ENCODE peak calls at places on chromosomes 7 and 10, in five cellular contexts. One of them, this sample, is unnamed.
A peak's percentile ranks its signal among the peaks of the same experiment; 100 is the strongest.

GRCh38 chr10:48509974-48510692 is 94.7 kb downstream of the ARHGAP22 start:
- DNase-seq in H7: peak; percentile 78
- DNase-seq in H9: peak; percentile 38
- DNase-seq in neuronal stem cell: no peak
- DNase-seq in activated naive CD8-positive, alpha-beta T cell treated with anti-CD3 and anti-CD28 coated beads, Interleukin-2, amount 50 U/mL, for 24 hours: no peak
- DNase-seq in this sample: peak; percentile 52

GRCh38 chr7:107998150-107998549 is 4.8 kb downstream of the LAMB1 start:
- DNase-seq in H7: no peak
- DNase-seq in H9: no peak
- DNase-seq in neuronal stem cell: no peak
- DNase-seq in activated naive CD8-positive, alpha-beta T cell treated with anti-CD3 and anti-CD28 coated beads, Interleukin-2, amount 50 U/mL, for 24 hours: no peak
- DNase-seq in this sample: no peak

GRCh38 chr7:96870934-96871333 is 134.4 kb upstream of the DLX6 start:
- DNase-seq in H7: no peak
- DNase-seq in H9: no peak
- DNase-seq in neuronal stem cell: no peak
- DNase-seq in activated naive CD8-positive, alpha-beta T cell treated with anti-CD3 and anti-CD28 coated beads, Interleukin-2, amount 50 U/mL, for 24 hours: no peak
- DNase-seq in this sample: peak; percentile 9

GRCh38 chr7:74063223-74063641 is 20.4 kb upstream of the LIMK1 start:
- DNase-seq in H7: peak; percentile 53
- DNase-seq in H9: peak; percentile 38
- DNase-seq in neuronal stem cell: no peak
- DNase-seq in activated naive CD8-positive, alpha-beta T cell treated with anti-CD3 and anti-CD28 coated beads, Interleukin-2, amount 50 U/mL, for 24 hours: no peak
- DNase-seq in this sample: peak; percentile 52

GRCh38 chr10:50963063-50963462 is 77.6 kb upstream of the A1CF start:
- DNase-seq in H7: no peak
- DNase-seq in H9: no peak
- DNase-seq in neuronal stem cell: no peak
- DNase-seq in activated naive CD8-positive, alpha-beta T cell treated with anti-CD3 and anti-CD28 coated beads, Interleukin-2, amount 50 U/mL, for 24 hours: no peak
- DNase-seq in this sample: no peak

GRCh38 chr7:132575987-132576722 is at the start of gene PLXNA4:
- DNase-seq in H7: peak; percentile 75
- DNase-seq in H9: no peak
- DNase-seq in neuronal stem cell: no peak
- DNase-seq in activated naive CD8-positive, alpha-beta T cell treated with anti-CD3 and anti-CD28 coated beads, Interleukin-2, amount 50 U/mL, for 24 hours: no peak
- DNase-seq in this sample: peak; percentile 24

GRCh38 chr7:67301667-67302066 is 305.0 kb downstream of the TYW1 start:
- DNase-seq in H7: no peak
- DNase-seq in H9: no peak
- DNase-seq in neuronal stem cell: no peak
- DNase-seq in activated naive CD8-positive, alpha-beta T cell treated with anti-CD3 and anti-CD28 coated beads, Interleukin-2, amount 50 U/mL, for 24 hours: no peak
- DNase-seq in this sample: no peak

GRCh38 chr10:31274310-31274709 is 44.7 kb upstream of the ZEB1 start:
- DNase-seq in H7: no peak
- DNase-seq in H9: no peak
- DNase-seq in neuronal stem cell: no peak
- DNase-seq in activated naive CD8-positive, alpha-beta T cell treated with anti-CD3 and anti-CD28 coated beads, Interleukin-2, amount 50 U/mL, for 24 hours: no peak
- DNase-seq in this sample: no peak

GRCh38 chr10:70542565-70542938 is 60.0 kb downstream of the PRF1 start:
- DNase-seq in H7: no peak
- DNase-seq in H9: no peak
- DNase-seq in neuronal stem cell: no peak
- DNase-seq in activated naive CD8-positive, alpha-beta T cell treated with anti-CD3 and anti-CD28 coated beads, Interleukin-2, amount 50 U/mL, for 24 hours: no peak
- DNase-seq in this sample: no peak

GRCh38 chr10:3981300-3981699 is 196.3 kb upstream of the KLF6 start:
- DNase-seq in H7: no peak
- DNase-seq in H9: no peak
- DNase-seq in neuronal stem cell: peak; percentile 27
- DNase-seq in activated naive CD8-positive, alpha-beta T cell treated with anti-CD3 and anti-CD28 coated beads, Interleukin-2, amount 50 U/mL, for 24 hours: no peak
- DNase-seq in this sample: no peak

GRCh38 chr7:133290041-133290440 is 37.2 kb downstream of the EXOC4 start:
- DNase-seq in H7: no peak
- DNase-seq in H9: no peak
- DNase-seq in neuronal stem cell: no peak
- DNase-seq in activated naive CD8-positive, alpha-beta T cell treated with anti-CD3 and anti-CD28 coated beads, Interleukin-2, amount 50 U/mL, for 24 hours: no peak
- DNase-seq in this sample: no peak

GRCh38 chr10:43943825-43944360 is 295.2 kb upstream of the ZNF32 start:
- DNase-seq in H7: no peak
- DNase-seq in H9: peak; percentile 13
- DNase-seq in neuronal stem cell: no peak
- DNase-seq in activated naive CD8-positive, alpha-beta T cell treated with anti-CD3 and anti-CD28 coated beads, Interleukin-2, amount 50 U/mL, for 24 hours: no peak
- DNase-seq in this sample: no peak

GRCh38 chr7:105978035-105978434 is 15.0 kb downstream of the CDHR3 start:
- DNase-seq in H7: no peak
- DNase-seq in H9: no peak
- DNase-seq in neuronal stem cell: no peak
- DNase-seq in activated naive CD8-positive, alpha-beta T cell treated with anti-CD3 and anti-CD28 coated beads, Interleukin-2, amount 50 U/mL, for 24 hours: no peak
- DNase-seq in this sample: no peak

GRCh38 chr10:33660329-33660728 is 325.9 kb upstream of the NRP1 start:
- DNase-seq in H7: peak; percentile 24
- DNase-seq in H9: peak; percentile 32
- DNase-seq in neuronal stem cell: no peak
- DNase-seq in activated naive CD8-positive, alpha-beta T cell treated with anti-CD3 and anti-CD28 coated beads, Interleukin-2, amount 50 U/mL, for 24 hours: no peak
- DNase-seq in this sample: no peak

GRCh38 chr10:90378524-90379076 is 479.2 kb downstream of the HTR7 start:
- DNase-seq in H7: no peak
- DNase-seq in H9: no peak
- DNase-seq in neuronal stem cell: no peak
- DNase-seq in activated naive CD8-positive, alpha-beta T cell treated with anti-CD3 and anti-CD28 coated beads, Interleukin-2, amount 50 U/mL, for 24 hours: no peak
- DNase-seq in this sample: no peak

GRCh38 chr7:77316219-77316978 is 99.8 kb downstream of the GSAP start:
- DNase-seq in H7: no peak
- DNase-seq in H9: no peak
- DNase-seq in neuronal stem cell: no peak
- DNase-seq in activated naive CD8-positive, alpha-beta T cell treated with anti-CD3 and anti-CD28 coated beads, Interleukin-2, amount 50 U/mL, for 24 hours: no peak
- DNase-seq in this sample: no peak

GRCh38 chr10:132971448-132972148 is 29.2 kb upstream of the CFAP46 start:
- DNase-seq in H7: peak; percentile 75
- DNase-seq in H9: no peak
- DNase-seq in neuronal stem cell: no peak
- DNase-seq in activated naive CD8-positive, alpha-beta T cell treated with anti-CD3 and anti-CD28 coated beads, Interleukin-2, amount 50 U/mL, for 24 hours: no peak
- DNase-seq in this sample: no peak

GRCh38 chr7:44801890-44802289 is 5.4 kb downstream of the PPIA start:
- DNase-seq in H7: no peak
- DNase-seq in H9: no peak
- DNase-seq in neuronal stem cell: no peak
- DNase-seq in activated naive CD8-positive, alpha-beta T cell treated with anti-CD3 and anti-CD28 coated beads, Interleukin-2, amount 50 U/mL, for 24 hours: no peak
- DNase-seq in this sample: no peak

GRCh38 chr7:52502281-52502680 is 533.2 kb upstream of the POM121L12 start:
- DNase-seq in H7: no peak
- DNase-seq in H9: no peak
- DNase-seq in neuronal stem cell: no peak
- DNase-seq in activated naive CD8-positive, alpha-beta T cell treated with anti-CD3 and anti-CD28 coated beads, Interleukin-2, amount 50 U/mL, for 24 hours: no peak
- DNase-seq in this sample: no peak

GRCh38 chr10:101489355-101489754 is 98.7 kb downstream of the POLL start:
- DNase-seq in H7: no peak
- DNase-seq in H9: no peak
- DNase-seq in neuronal stem cell: no peak
- DNase-seq in activated naive CD8-positive, alpha-beta T cell treated with anti-CD3 and anti-CD28 coated beads, Interleukin-2, amount 50 U/mL, for 24 hours: no peak
- DNase-seq in this sample: no peak

GRCh38 chr7:37942934-37943610 is 22.6 kb downstream of the EPDR1 start:
- DNase-seq in H7: peak; percentile 29
- DNase-seq in H9: peak; percentile 76
- DNase-seq in neuronal stem cell: peak; percentile 6
- DNase-seq in activated naive CD8-positive, alpha-beta T cell treated with anti-CD3 and anti-CD28 coated beads, Interleukin-2, amount 50 U/mL, for 24 hours: no peak
- DNase-seq in this sample: peak; percentile 43

GRCh38 chr7:36784991-36785940 is 61.0 kb upstream of the AOAH start:
- DNase-seq in H7: no peak
- DNase-seq in H9: no peak
- DNase-seq in neuronal stem cell: no peak
- DNase-seq in activated naive CD8-positive, alpha-beta T cell treated with anti-CD3 and anti-CD28 coated beads, Interleukin-2, amount 50 U/mL, for 24 hours: peak; percentile 57
- DNase-seq in this sample: no peak

GRCh38 chr7:121279822-121280221 is 49.0 kb upstream of the WNT16 start:
- DNase-seq in H7: no peak
- DNase-seq in H9: no peak
- DNase-seq in neuronal stem cell: no peak
- DNase-seq in activated naive CD8-positive, alpha-beta T cell treated with anti-CD3 and anti-CD28 coated beads, Interleukin-2, amount 50 U/mL, for 24 hours: no peak
- DNase-seq in this sample: no peak

GRCh38 chr10:78299861-78300453 is 266.3 kb downstream of the RPS24 start:
- DNase-seq in H7: no peak
- DNase-seq in H9: peak; percentile 15
- DNase-seq in neuronal stem cell: no peak
- DNase-seq in activated naive CD8-positive, alpha-beta T cell treated with anti-CD3 and anti-CD28 coated beads, Interleukin-2, amount 50 U/mL, for 24 hours: no peak
- DNase-seq in this sample: no peak

GRCh38 chr10:4532467-4532866 is 293.5 kb upstream of the AKR1E2 start:
- DNase-seq in H7: no peak
- DNase-seq in H9: no peak
- DNase-seq in neuronal stem cell: no peak
- DNase-seq in activated naive CD8-positive, alpha-beta T cell treated with anti-CD3 and anti-CD28 coated beads, Interleukin-2, amount 50 U/mL, for 24 hours: no peak
- DNase-seq in this sample: no peak

GRCh38 chr7:11709240-11709639 is 122.8 kb downstream of the THSD7A start:
- DNase-seq in H7: no peak
- DNase-seq in H9: no peak
- DNase-seq in neuronal stem cell: no peak
- DNase-seq in activated naive CD8-positive, alpha-beta T cell treated with anti-CD3 and anti-CD28 coated beads, Interleukin-2, amount 50 U/mL, for 24 hours: no peak
- DNase-seq in this sample: no peak

GRCh38 chr10:118682518-118682917 is 72.3 kb downstream of the CACUL1 start:
- DNase-seq in H7: no peak
- DNase-seq in H9: no peak
- DNase-seq in neuronal stem cell: no peak
- DNase-seq in activated naive CD8-positive, alpha-beta T cell treated with anti-CD3 and anti-CD28 coated beads, Interleukin-2, amount 50 U/mL, for 24 hours: no peak
- DNase-seq in this sample: no peak

GRCh38 chr10:3876563-3876962 is 91.6 kb upstream of the KLF6 start:
- DNase-seq in H7: no peak
- DNase-seq in H9: no peak
- DNase-seq in neuronal stem cell: no peak
- DNase-seq in activated naive CD8-positive, alpha-beta T cell treated with anti-CD3 and anti-CD28 coated beads, Interleukin-2, amount 50 U/mL, for 24 hours: no peak
- DNase-seq in this sample: no peak

GRCh38 chr7:87709258-87709657 is 81.1 kb downstream of the RUNDC3B start:
- DNase-seq in H7: peak; percentile 12
- DNase-seq in H9: peak; percentile 39
- DNase-seq in neuronal stem cell: no peak
- DNase-seq in activated naive CD8-positive, alpha-beta T cell treated with anti-CD3 and anti-CD28 coated beads, Interleukin-2, amount 50 U/mL, for 24 hours: no peak
- DNase-seq in this sample: no peak

GRCh38 chr7:23002698-23003097 is 11.2 kb downstream of the HYCC1 start:
- DNase-seq in H7: no peak
- DNase-seq in H9: no peak
- DNase-seq in neuronal stem cell: no peak
- DNase-seq in activated naive CD8-positive, alpha-beta T cell treated with anti-CD3 and anti-CD28 coated beads, Interleukin-2, amount 50 U/mL, for 24 hours: no peak
- DNase-seq in this sample: no peak

GRCh38 chr7:123355576-123356195 is 155.9 kb upstream of the SLC13A1 start:
- DNase-seq in H7: peak; percentile 4
- DNase-seq in H9: peak; percentile 34
- DNase-seq in neuronal stem cell: no peak
- DNase-seq in activated naive CD8-positive, alpha-beta T cell treated with anti-CD3 and anti-CD28 coated beads, Interleukin-2, amount 50 U/mL, for 24 hours: no peak
- DNase-seq in this sample: peak; percentile 11

GRCh38 chr10:22685926-22686325 is 28.5 kb downstream of the PIP4K2A start:
- DNase-seq in H7: no peak
- DNase-seq in H9: no peak
- DNase-seq in neuronal stem cell: no peak
- DNase-seq in activated naive CD8-positive, alpha-beta T cell treated with anti-CD3 and anti-CD28 coated beads, Interleukin-2, amount 50 U/mL, for 24 hours: no peak
- DNase-seq in this sample: no peak

GRCh38 chr10:102641880-102642552 is 2.3 kb upstream of the TRIM8 start:
- DNase-seq in H7: peak; percentile 95
- DNase-seq in H9: peak; percentile 98
- DNase-seq in neuronal stem cell: peak; percentile 92
- DNase-seq in activated naive CD8-positive, alpha-beta T cell treated with anti-CD3 and anti-CD28 coated beads, Interleukin-2, amount 50 U/mL, for 24 hours: peak; percentile 98
- DNase-seq in this sample: peak; percentile 98

GRCh38 chr7:105800442-105800841 is 76.0 kb downstream of the ATXN7L1 start:
- DNase-seq in H7: no peak
- DNase-seq in H9: no peak
- DNase-seq in neuronal stem cell: no peak
- DNase-seq in activated naive CD8-positive, alpha-beta T cell treated with anti-CD3 and anti-CD28 coated beads, Interleukin-2, amount 50 U/mL, for 24 hours: no peak
- DNase-seq in this sample: no peak

GRCh38 chr10:127881262-127881661 is 11.5 kb downstream of the CLRN3 start:
- DNase-seq in H7: no peak
- DNase-seq in H9: no peak
- DNase-seq in neuronal stem cell: no peak
- DNase-seq in activated naive CD8-positive, alpha-beta T cell treated with anti-CD3 and anti-CD28 coated beads, Interleukin-2, amount 50 U/mL, for 24 hours: no peak
- DNase-seq in this sample: no peak

This sample was measured in ELF-1.